ENCODE peak calls at places on chromosomes 11 and 22, in six cellular contexts. One of them, this sample, is unnamed.

GRCh38 chr11:119295178-119295577 is 21.8 kb downstream of the MCAM start:
- DNase-seq in fibroblast of mammary gland: peak
- DNase-seq in RWPE1: no peak
- DNase-seq in AG08396: no peak
- DNase-seq in T-helper 2 cell: no peak
- DNase-seq in cardiac muscle cell: no peak
- DNase-seq in this sample: peak

GRCh38 chr11:56990702-56991101 is 2.0 kb downstream of the OR5AK2 start:
- DNase-seq in T-helper 2 cell: no peak
- DNase-seq in fibroblast of mammary gland: no peak
- DNase-seq in cardiac muscle cell: no peak
- DNase-seq in AG08396: no peak
- DNase-seq in RWPE1: no peak
- DNase-seq in this sample: no peak

GRCh38 chr11:107563702-107564101 is 1.8 kb downstream of the ALKBH8 start:
- DNase-seq in RWPE1: peak
- DNase-seq in fibroblast of mammary gland: peak
- DNase-seq in cardiac muscle cell: peak
- DNase-seq in T-helper 2 cell: no peak
- DNase-seq in AG08396: peak
- DNase-seq in this sample: peak

GRCh38 chr11:67584205-67584880 is 731 bp downstream of the GSTP1 start:
- DNase-seq in AG08396: peak
- DNase-seq in cardiac muscle cell: peak
- DNase-seq in RWPE1: peak
- DNase-seq in T-helper 2 cell: no peak
- DNase-seq in fibroblast of mammary gland: peak
- DNase-seq in this sample: peak

GRCh38 chr22:19122752-19123492 is 710 bp upstream of the DGCR2 start:
- DNase-seq in fibroblast of mammary gland: no peak
- DNase-seq in cardiac muscle cell: peak
- DNase-seq in RWPE1: no peak
- DNase-seq in T-helper 2 cell: no peak
- DNase-seq in AG08396: no peak
- DNase-seq in this sample: no peak

GRCh38 chr11:112778091-112778889 is 182.9 kb upstream of the NCAM1 start:
- DNase-seq in cardiac muscle cell: peak
- DNase-seq in RWPE1: no peak
- DNase-seq in fibroblast of mammary gland: no peak
- DNase-seq in AG08396: no peak
- DNase-seq in T-helper 2 cell: no peak
- DNase-seq in this sample: no peak

GRCh38 chr22:18968011-18968749 is 32.1 kb upstream of the PRODH start:
- DNase-seq in AG08396: peak
- DNase-seq in fibroblast of mammary gland: peak
- DNase-seq in cardiac muscle cell: peak
- DNase-seq in RWPE1: no peak
- DNase-seq in T-helper 2 cell: no peak
- DNase-seq in this sample: no peak

GRCh38 chr22:42437488-42438292 is 5.5 kb upstream of the NFAM1 start:
- DNase-seq in T-helper 2 cell: peak
- DNase-seq in fibroblast of mammary gland: peak
- DNase-seq in AG08396: peak
- DNase-seq in cardiac muscle cell: peak
- DNase-seq in RWPE1: peak
- DNase-seq in this sample: peak

GRCh38 chr22:50675553-50676199 is 3.1 kb downstream of the SHANK3 start:
- DNase-seq in cardiac muscle cell: no peak
- DNase-seq in AG08396: peak
- DNase-seq in RWPE1: no peak
- DNase-seq in fibroblast of mammary gland: no peak
- DNase-seq in T-helper 2 cell: no peak
- DNase-seq in this sample: no peak

GRCh38 chr11:111949519-111950426 is 12.6 kb downstream of the DIXDC1 start:
- DNase-seq in cardiac muscle cell: no peak
- DNase-seq in RWPE1: no peak
- DNase-seq in T-helper 2 cell: no peak
- DNase-seq in AG08396: no peak
- DNase-seq in fibroblast of mammary gland: no peak
- DNase-seq in this sample: no peak

GRCh38 chr11:23995891-23996290 is 501.0 kb upstream of the LUZP2 start:
- DNase-seq in cardiac muscle cell: no peak
- DNase-seq in AG08396: no peak
- DNase-seq in RWPE1: no peak
- DNase-seq in fibroblast of mammary gland: peak
- DNase-seq in T-helper 2 cell: no peak
- DNase-seq in this sample: peak

GRCh38 chr11:134333312-134333711 is 1.5 kb downstream of the GLB1L2 start:
- DNase-seq in RWPE1: no peak
- DNase-seq in AG08396: no peak
- DNase-seq in cardiac muscle cell: no peak
- DNase-seq in fibroblast of mammary gland: peak
- DNase-seq in T-helper 2 cell: no peak
- DNase-seq in this sample: no peak

GRCh38 chr22:28795932-28796856 is 4.2 kb downstream of the XBP1 start:
- DNase-seq in fibroblast of mammary gland: no peak
- DNase-seq in AG08396: no peak
- DNase-seq in RWPE1: no peak
- DNase-seq in cardiac muscle cell: no peak
- DNase-seq in T-helper 2 cell: no peak
- DNase-seq in this sample: no peak

GRCh38 chr11:13691296-13691899 is 22.9 kb downstream of the FAR1 start:
- DNase-seq in T-helper 2 cell: no peak
- DNase-seq in fibroblast of mammary gland: no peak
- DNase-seq in AG08396: no peak
- DNase-seq in cardiac muscle cell: no peak
- DNase-seq in RWPE1: no peak
- DNase-seq in this sample: no peak

GRCh38 chr11:46553746-46554204 is 40.0 kb downstream of the AMBRA1 start:
- DNase-seq in AG08396: no peak
- DNase-seq in fibroblast of mammary gland: no peak
- DNase-seq in RWPE1: peak
- DNase-seq in cardiac muscle cell: no peak
- DNase-seq in T-helper 2 cell: no peak
- DNase-seq in this sample: no peak

GRCh38 chr11:9951714-9952275 is 287.9 kb downstream of the SWAP70 start:
- DNase-seq in cardiac muscle cell: no peak
- DNase-seq in AG08396: no peak
- DNase-seq in RWPE1: no peak
- DNase-seq in fibroblast of mammary gland: no peak
- DNase-seq in T-helper 2 cell: no peak
- DNase-seq in this sample: no peak

GRCh38 chr11:771617-772204 is 5.6 kb downstream of the GATD1 start:
- DNase-seq in RWPE1: no peak
- DNase-seq in cardiac muscle cell: no peak
- DNase-seq in fibroblast of mammary gland: no peak
- DNase-seq in T-helper 2 cell: no peak
- DNase-seq in AG08396: no peak
- DNase-seq in this sample: no peak

GRCh38 chr22:40400173-40400572 is 29.8 kb downstream of the SGSM3 start:
- DNase-seq in AG08396: no peak
- DNase-seq in cardiac muscle cell: no peak
- DNase-seq in T-helper 2 cell: no peak
- DNase-seq in RWPE1: no peak
- DNase-seq in fibroblast of mammary gland: no peak
- DNase-seq in this sample: no peak

GRCh38 chr11:110077318-110077717 is 15.9 kb upstream of the ZC3H12C start:
- DNase-seq in T-helper 2 cell: no peak
- DNase-seq in RWPE1: no peak
- DNase-seq in cardiac muscle cell: no peak
- DNase-seq in fibroblast of mammary gland: no peak
- DNase-seq in AG08396: no peak
- DNase-seq in this sample: no peak

GRCh38 chr22:18068381-18068988 is 9.3 kb upstream of the PEX26 start:
- DNase-seq in T-helper 2 cell: no peak
- DNase-seq in cardiac muscle cell: peak
- DNase-seq in fibroblast of mammary gland: no peak
- DNase-seq in AG08396: peak
- DNase-seq in RWPE1: no peak
- DNase-seq in this sample: peak

GRCh38 chr11:113198907-113199660 is 115.3 kb upstream of the TTC12 start:
- DNase-seq in AG08396: no peak
- DNase-seq in cardiac muscle cell: no peak
- DNase-seq in fibroblast of mammary gland: no peak
- DNase-seq in T-helper 2 cell: no peak
- DNase-seq in RWPE1: no peak
- DNase-seq in this sample: no peak

GRCh38 chr11:35030716-35031213 is 108.2 kb upstream of the CD44 start:
- DNase-seq in cardiac muscle cell: no peak
- DNase-seq in T-helper 2 cell: no peak
- DNase-seq in fibroblast of mammary gland: peak
- DNase-seq in RWPE1: peak
- DNase-seq in AG08396: peak
- DNase-seq in this sample: peak

GRCh38 chr11:2306971-2307732 is 5.3 kb downstream of the TSPAN32 start:
- DNase-seq in AG08396: peak
- DNase-seq in cardiac muscle cell: no peak
- DNase-seq in RWPE1: no peak
- DNase-seq in fibroblast of mammary gland: peak
- DNase-seq in T-helper 2 cell: no peak
- DNase-seq in this sample: no peak

This sample was measured in LHCN-M2.